ENCODE peak calls at places on chromosomes 16 and 17, in nine cellular contexts. X is uterus; Z is right atrium auricular region; I is A549; R is CD4-positive, alpha-beta T cell; C is lung; K is body of pancreas; F is RWPE2; P is vagina. M is an unnamed sample.

GRCh38 chr16:70695351-70696070 is 9.7 kb upstream of the MTSS2 start:
- DNase-seq in X (no peak), Z (no peak), P (no peak), K (no peak), R (no peak), C (peak; percentile 62), F (no peak), I (peak; percentile 48), M (no peak)

GRCh38 chr16:67415872-67416793 is at the start of gene ZDHHC1:
- DNase-seq in R (no peak), F (no peak), X (peak; percentile 61), Z (no peak), I (peak; percentile 78), K (peak; percentile 76), P (no peak), C (peak; percentile 61), M (peak; percentile 82)

GRCh38 chr16:57127836-57128235 is 35.5 kb downstream of the CPNE2 start:
- DNase-seq in I (no peak), F (no peak), K (no peak), X (no peak), P (no peak), Z (no peak), R (no peak), C (no peak), M (no peak)

GRCh38 chr16:48152226-48152625 is 3.6 kb downstream of the ABCC12 start:
- DNase-seq in Z (no peak), C (no peak), I (no peak), P (no peak), R (no peak), F (no peak), K (no peak), X (no peak), M (no peak)

GRCh38 chr16:56625943-56626654 is 518 bp downstream of the MT1E start:
- DNase-seq in X (peak; percentile 72), R (no peak), P (no peak), I (no peak), C (peak; percentile 29), F (no peak), Z (no peak), K (peak; percentile 84), M (no peak)

GRCh38 chr17:82227629-82228277 is 1.1 kb upstream of the SLC16A3 start:
- DNase-seq in I (no peak), C (no peak), P (no peak), R (no peak), Z (no peak), X (peak; percentile 21), F (no peak), K (no peak), M (peak; percentile 44)

GRCh38 chr17:9367186-9367585 is 208.4 kb downstream of the STX8 start:
- DNase-seq in X (no peak), C (no peak), F (no peak), K (no peak), P (no peak), Z (no peak), R (no peak), I (no peak), M (no peak)

GRCh38 chr16:26453215-26453614 is 613.5 kb upstream of the C16orf82 start:
- DNase-seq in C (no peak), F (no peak), P (no peak), Z (no peak), X (no peak), I (no peak), R (no peak), K (no peak), M (no peak)

GRCh38 chr16:5065368-5065767 is 388 bp downstream of the C16orf89 start:
- DNase-seq in F (no peak), R (no peak), K (no peak), C (peak; percentile 43), I (no peak), P (no peak), Z (no peak), X (no peak), M (no peak)

GRCh38 chr16:30527635-30528178 is 1.3 kb upstream of the ZNF768 start:
- DNase-seq in P (no peak), K (no peak), Z (no peak), R (no peak), C (no peak), X (no peak), F (no peak), I (no peak), M (peak; percentile 71)

GRCh38 chr16:12758031-12758669 is 45.5 kb downstream of the CPPED1 start:
- DNase-seq in P (no peak), X (no peak), Z (no peak), C (no peak), F (no peak), I (no peak), R (no peak), K (no peak), M (no peak)

GRCh38 chr16:19644877-19645276 is 73.2 kb downstream of the KNOP1 start:
- DNase-seq in X (peak; percentile 63), Z (peak; percentile 74), R (no peak), F (no peak), P (no peak), C (no peak), I (no peak), K (peak; percentile 17), M (no peak)

GRCh38 chr17:81576621-81577277 is 24.6 kb upstream of the FAAP100 start:
- DNase-seq in K (no peak), C (no peak), F (no peak), R (no peak), I (peak; percentile 89), P (no peak), X (no peak), Z (no peak), M (no peak)

GRCh38 chr16:49875812-49876715 is 20.2 kb upstream of the ZNF423 start:
- DNase-seq in P (no peak), C (no peak), X (no peak), Z (no peak), F (no peak), I (no peak), R (no peak), K (no peak), M (no peak)

GRCh38 chr16:29182501-29182900 is 197.6 kb downstream of the LAT start:
- DNase-seq in C (no peak), I (no peak), F (no peak), P (no peak), Z (peak; percentile 68), X (no peak), R (no peak), K (no peak), M (no peak)

GRCh38 chr16:88941933-88942909 is 34.8 kb downstream of the CBFA2T3 start:
- DNase-seq in Z (no peak), K (no peak), C (peak; percentile 50), X (no peak), P (no peak), R (peak; percentile 42), I (peak; percentile 29), F (no peak), M (peak; percentile 70)
- TF ChIP-seq CTCF in Z (peak; percentile 83), K (peak; percentile 64), C (peak; percentile 55), X (peak; percentile 29), P (peak; percentile 43), R (peak; percentile 58), I (peak; percentile 92), F (peak; percentile 81), M (peak; percentile 63)

GRCh38 chr17:3213587-3213986 is 6.1 kb downstream of the OR1A1 start:
- DNase-seq in P (no peak), I (peak; percentile 25), F (no peak), X (no peak), K (no peak), R (no peak), Z (no peak), C (no peak), M (no peak)
- H3K9me3 ChIP-seq in P (no peaks in the 10 kb centered on the region), I (no peaks in the 10 kb centered on the region), F (no peaks in the 10 kb centered on the region), X (no peaks in the 10 kb centered on the region), K (no peaks in the 10 kb centered on the region), R (no peaks in the 10 kb centered on the region), Z (no peaks in the 10 kb centered on the region), C (no peaks in the 10 kb centered on the region), M (no peaks in the 10 kb centered on the region)

GRCh38 chr17:74813793-74814192 is 37.6 kb upstream of the NAT9 start:
- DNase-seq in F (no peak), I (no peak), X (no peak), Z (no peak), C (no peak), R (no peak), P (no peak), K (no peak), M (no peak)

GRCh38 chr17:74814453-74814852 is 38.3 kb upstream of the NAT9 start:
- DNase-seq in X (no peak), I (no peak), Z (no peak), F (no peak), K (no peak), R (no peak), C (no peak), P (no peak), M (no peak)

GRCh38 chr17:74816883-74817620 is 40.9 kb upstream of the NAT9 start:
- DNase-seq in F (no peak), X (no peak), P (no peak), K (no peak), Z (no peak), C (no peak), R (no peak), I (no peak), M (no peak)

GRCh38 chr17:74815067-74815466 is 38.9 kb upstream of the NAT9 start:
- DNase-seq in X (no peak), K (no peak), F (no peak), Z (no peak), I (no peak), C (no peak), P (no peak), R (no peak), M (no peak)

DNA sequence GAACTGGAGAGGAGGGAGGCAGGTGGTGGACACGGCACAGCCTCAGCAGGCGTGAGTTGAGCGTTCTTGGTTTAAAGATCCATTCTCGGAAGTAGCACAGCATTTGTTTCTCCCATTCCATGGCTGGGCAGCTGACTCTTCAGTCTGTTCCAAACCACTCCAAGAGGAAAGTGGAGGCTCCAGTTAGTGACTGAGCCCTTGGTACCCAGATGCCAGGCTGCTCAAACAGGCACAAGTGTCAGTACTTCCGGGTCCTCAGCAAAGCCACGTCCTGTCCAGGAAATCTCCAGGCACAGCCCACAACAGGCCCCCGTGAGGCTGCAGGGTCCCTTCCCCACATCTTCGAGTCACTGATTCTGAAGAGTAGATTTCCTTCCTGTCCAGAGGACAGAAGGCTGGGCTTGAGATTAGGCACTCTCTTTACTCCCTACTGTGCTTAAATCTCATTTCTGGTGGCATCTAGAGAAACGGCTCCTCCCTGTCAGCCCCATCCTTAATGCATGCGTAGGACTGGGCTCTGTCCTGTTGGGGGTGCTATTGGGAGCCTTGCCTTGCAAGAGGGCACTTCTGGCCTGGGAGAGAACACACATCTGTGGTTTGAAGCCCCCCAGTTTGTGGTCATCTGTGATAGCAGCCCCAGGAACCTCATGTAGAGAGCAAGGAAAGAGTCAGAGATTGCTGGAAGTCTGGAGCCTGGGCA is 39.7 kb upstream of the NAT9 start:
- DNase-seq in X (no peak), C (no peak), F (no peak), P (no peak), K (no peak), R (no peak), Z (no peak), I (no peak), M (no peak)
- TF ChIP-seq CTCF in X (no peak), C (no peak), F (no peak), P (no peak), K (no peak), R (no peak), Z (no peak), I (no peak), M (no peak)

DNA sequence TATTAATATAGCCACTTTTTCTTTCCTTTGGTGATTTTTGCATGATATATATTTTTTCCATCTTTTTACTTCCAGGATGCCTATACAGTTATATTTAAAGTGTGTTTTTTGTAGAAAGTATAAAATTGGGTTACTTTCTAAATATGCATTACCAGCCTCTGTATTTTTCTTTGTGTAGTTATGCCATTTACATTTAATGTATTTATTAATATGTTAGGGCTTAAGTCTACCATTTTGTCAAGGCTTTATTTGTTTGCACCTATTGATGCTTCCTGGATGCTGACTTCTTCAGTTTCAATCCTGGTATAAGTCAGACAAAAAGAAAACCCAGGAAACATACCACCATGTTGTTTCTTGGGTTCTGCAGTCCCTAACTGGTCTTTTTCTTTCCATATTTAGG is 911.1 kb upstream of the GOT2 start:
- DNase-seq in F (no peak), Z (no peak), R (no peak), I (no peak), K (no peak), C (no peak), P (no peak), X (no peak), M (no peak)
- H3K9me3 ChIP-seq in F (peaks cover 6% of the 10 kb centered on the region), Z (no peaks in the 10 kb centered on the region), R (peaks cover 8% of the 10 kb centered on the region), I (peaks cover 23% of the 10 kb centered on the region), K (no peaks in the 10 kb centered on the region), C (no peaks in the 10 kb centered on the region), P (no peaks in the 10 kb centered on the region), X (peaks cover 4% of the 10 kb centered on the region), M (no peaks in the 10 kb centered on the region)

M was measured in Peyer's patch.